ENCODE peak calls at places on chromosomes 7 and 10, in four cellular contexts. Q, B, P and E are unnamed samples.

GRCh38 chr7:87231243-87231642 is 11.7 kb upstream of the TMEM243 start:
- DNase-seq in Q (no peak), B (peak), P (no peak), E (no peak)

GRCh38 chr7:73429622-73430505 is 3.7 kb upstream of the FZD9 start:
- DNase-seq in Q (no peak), B (no peak), P (no peak), E (no peak)

GRCh38 chr10:118251791-118252190 is 90.3 kb downstream of the FAM204A start:
- DNase-seq in Q (no peak), B (no peak), P (no peak), E (no peak)

GRCh38 chr10:74189999-74190421 is 39.0 kb downstream of the ADK start:
- DNase-seq in Q (peak), B (no peak), P (peak), E (peak)

GRCh38 chr7:124390301-124390700 is 357.4 kb upstream of the TMEM229A start:
- DNase-seq in Q (no peak), B (no peak), P (no peak), E (no peak)

GRCh38 chr10:114398587-114399331 is 5.5 kb downstream of the AFAP1L2 start:
- DNase-seq in Q (no peak), B (no peak), P (no peak), E (no peak)

GRCh38 chr10:13971586-13972475 is 358.9 kb downstream of the FRMD4A start:
- DNase-seq in Q (no peak), B (no peak), P (peak), E (peak)

GRCh38 chr7:112495820-112496462 is 15.2 kb downstream of the LSMEM1 start:
- DNase-seq in Q (peak), B (peak), P (peak), E (peak)

GRCh38 chr10:114506874-114507385 is 102.6 kb upstream of the AFAP1L2 start:
- DNase-seq in Q (no peak), B (no peak), P (no peak), E (no peak)

GRCh38 chr10:24459836-24460235 is 250.9 kb downstream of the KIAA1217 start:
- DNase-seq in Q (no peak), B (no peak), P (no peak), E (no peak)

GRCh38 chr7:137760111-137760510 is 86.7 kb downstream of the DGKI start:
- DNase-seq in Q (no peak), B (no peak), P (no peak), E (no peak)

GRCh38 chr10:33295851-33296250 is 38.6 kb downstream of the NRP1 start:
- DNase-seq in Q (no peak), B (no peak), P (peak), E (peak)

GRCh38 chr10:43237631-43238446 is 29.0 kb downstream of the RASGEF1A start:
- DNase-seq in Q (no peak), B (no peak), P (no peak), E (no peak)

GRCh38 chr10:121338206-121338991 is 259.8 kb downstream of the FGFR2 start:
- DNase-seq in Q (no peak), B (no peak), P (no peak), E (no peak)

GRCh38 chr7:55130079-55130476 is 111.3 kb downstream of the EGFR start:
- DNase-seq in Q (peak), B (no peak), P (peak), E (peak)

GRCh38 chr7:42694894-42695553 is 216.8 kb downstream of the C7orf25 start:
- DNase-seq in Q (no peak), B (peak), P (peak), E (no peak)

GRCh38 chr7:37357277-37357996 is 91.2 kb downstream of the ELMO1 start:
- DNase-seq in Q (no peak), B (no peak), P (no peak), E (no peak)

GRCh38 chr10:22339761-22340361 is 5.4 kb upstream of the SPAG6 start:
- DNase-seq in Q (no peak), B (no peak), P (no peak), E (no peak)

GRCh38 chr10:116594525-116595035 is 3.8 kb downstream of the PNLIPRP1 start:
- DNase-seq in Q (no peak), B (no peak), P (no peak), E (no peak)

GRCh38 chr10:118407742-118408141 is 65.6 kb upstream of the FAM204A start:
- DNase-seq in Q (no peak), B (no peak), P (no peak), E (no peak)

GRCh38 chr7:74343281-74344127 is 54.3 kb downstream of the CLIP2 start:
- DNase-seq in Q (peak), B (no peak), P (peak), E (peak)

GRCh38 chr10:17644485-17644964 is 574 bp downstream of the STAM start:
- DNase-seq in Q (no peak), B (no peak), P (peak), E (peak)

GRCh38 chr10:129048513-129048912 is 418.5 kb upstream of the MGMT start:
- DNase-seq in Q (no peak), B (no peak), P (no peak), E (no peak)

GRCh38 chr7:135745702-135746312 is 2.8 kb downstream of the FAM180A start:
- DNase-seq in Q (peak), B (no peak), P (peak), E (peak)

GRCh38 chr7:71096341-71096740 is 35.6 kb upstream of the GALNT17 start:
- DNase-seq in Q (no peak), B (no peak), P (no peak), E (no peak)

GRCh38 chr10:596725-597345 is 92.6 kb downstream of the DIP2C start:
- DNase-seq in Q (no peak), B (no peak), P (no peak), E (no peak)

GRCh38 chr7:3095046-3095445 is 51.4 kb upstream of the CARD11 start:
- DNase-seq in Q (no peak), B (no peak), P (no peak), E (no peak)

GRCh38 chr10:92027141-92027540 is 103.6 kb downstream of the BTAF1 start:
- DNase-seq in Q (no peak), B (no peak), P (no peak), E (no peak)

GRCh38 chr7:78473902-78474301 is 675.3 kb downstream of the PHTF2 start:
- DNase-seq in Q (no peak), B (no peak), P (no peak), E (no peak)

GRCh38 chr7:144454256-144455039 is 51.0 kb upstream of the NOBOX start:
- DNase-seq in Q (no peak), B (no peak), P (no peak), E (no peak)

GRCh38 chr10:129741978-129742741 is 221.9 kb downstream of the EBF3 start:
- DNase-seq in Q (no peak), B (peak), P (no peak), E (no peak)